ENCODE peak calls at places on chromosomes 7 and 10, in four cellular contexts. J is fibroblast of the aortic adventitia; N is stimulated activated CD4-positive, alpha-beta T cell treated with anti-CD3 and anti-CD28 coated beads, Interleukin-15, amount 100 ng/mL, for 48 hours; V is glutamatergic neuron. K is an unnamed sample.

GRCh38 chr7:115038158-115038557 is 116.3 kb downstream of the MDFIC start:
- DNase-seq in J (no peak), N (no peak), V (no peak), K (no peak)

GRCh38 chr10:78672898-78673297 is 395.9 kb upstream of the ZMIZ1 start:
- DNase-seq in J (peak; percentile 38), N (no peak), V (no peak), K (peak; percentile 6)

GRCh38 chr7:44867073-44867990 is 18.0 kb downstream of the PURB start:
- DNase-seq in J (peak; percentile 81), N (no peak), V (no peak), K (peak; percentile 96)

GRCh38 chr7:104979167-104979841 is 34.7 kb upstream of the KMT2E start:
- DNase-seq in J (peak; percentile 85), N (no peak), V (no peak), K (peak; percentile 74)

GRCh38 chr10:108544500-108545120 is 1378.7 kb downstream of the XPNPEP1 start:
- DNase-seq in J (peak; percentile 64), N (no peak), V (peak; percentile 84), K (peak; percentile 78)

GRCh38 chr10:122844146-122844545 is 1.5 kb downstream of the CUZD1 start:
- DNase-seq in J (no peak), N (no peak), V (no peak), K (no peak)

GRCh38 chr10:70166394-70166793 is 3.9 kb downstream of the SAR1A start:
- DNase-seq in J (no peak), N (no peak), V (no peak), K (no peak)

GRCh38 chr10:28681928-28682750 is 4.8 kb downstream of the BAMBI start:
- DNase-seq in J (no peak), N (no peak), V (no peak), K (no peak)

GRCh38 chr10:77286851-77287250 is 350.8 kb downstream of the KCNMA1 start:
- DNase-seq in J (no peak), N (no peak), V (no peak), K (no peak)

GRCh38 chr10:104406715-104407517 is 53.3 kb downstream of the CFAP58 start:
- DNase-seq in J (peak; percentile 77), N (no peak), V (no peak), K (peak; percentile 84)

GRCh38 chr10:73593812-73594211 is 2.7 kb upstream of the USP54 start:
- DNase-seq in J (no peak), N (no peak), V (no peak), K (no peak)

GRCh38 chr10:12181065-12181775 is 14.5 kb downstream of the NUDT5 start:
- DNase-seq in J (no peak), N (peak; percentile 56), V (no peak), K (peak; percentile 66)

GRCh38 chr7:91929463-91929862 is 11.2 kb upstream of the AKAP9 start:
- DNase-seq in J (no peak), N (no peak), V (no peak), K (no peak)

GRCh38 chr7:1368682-1369571 is 90.3 kb downstream of the MICALL2 start:
- DNase-seq in J (no peak), N (peak; percentile 33), V (peak; percentile 96), K (no peak)

GRCh38 chr7:1170741-1171501 is 10.9 kb upstream of the ZFAND2A start:
- DNase-seq in J (no peak), N (no peak), V (no peak), K (no peak)